ENCODE peak calls at places on chromosome 17, in nine cellular contexts. D is NCI-H510A; N is skeletal muscle cell; V is germinal center; M is activated T-cell treated with anti-CD3 and anti-CD28 coated beads, Interleukin-2, amount 50 U/mL, for 72 hours; P is left lung; F is activated naive CD8-positive, alpha-beta T cell treated with anti-CD3 and anti-CD28 coated beads, Interleukin-2, amount 50 U/mL, for 24 hours; S is CD4-positive, alpha-beta T cell; H is fibroblast of the conjunctiva. Y is an unnamed sample.

GRCh38 chr17:36623281-36623680 is 21.9 kb downstream of the MRM1 start:
- DNase-seq in D (no peak), S (no peak), H (no peak), P (no peak), M (no peak), N (no peak), F (no peak), V (no peak), Y (no peak)

GRCh38 chr17:49637050-49637449 is 40.8 kb downstream of the SPOP start:
- DNase-seq in P (no peak), M (no peak), D (no peak), H (no peak), V (no peak), N (no peak), F (no peak), S (no peak), Y (no peak)

GRCh38 chr17:57751348-57751970 is 6.4 kb upstream of the CCDC182 start:
- DNase-seq in F (no peak), H (no peak), P (no peak), D (no peak), V (no peak), S (no peak), M (no peak), N (no peak), Y (no peak)

GRCh38 chr17:6104956-6105355 is 34.8 kb downstream of the WSCD1 start:
- DNase-seq in M (no peak), V (no peak), F (no peak), S (no peak), D (no peak), H (no peak), N (no peak), P (no peak), Y (no peak)

GRCh38 chr17:15967706-15968399 is 22.9 kb downstream of the ADORA2B start:
- DNase-seq in M (no peak), N (no peak), H (no peak), P (no peak), F (no peak), D (no peak), S (no peak), V (no peak), Y (no peak)

GRCh38 chr17:31394544-31394943 is 3.1 kb downstream of the RAB11FIP4 start:
- DNase-seq in V (peak; percentile 58), H (peak; percentile 47), S (peak; percentile 25), M (peak; percentile 50), D (no peak), N (peak; percentile 38), P (peak; percentile 64), F (peak; percentile 57), Y (peak; percentile 80)

GRCh38 chr17:36696805-36697204 is 95.4 kb downstream of the MRM1 start:
- DNase-seq in V (no peak), D (no peak), M (no peak), P (no peak), S (no peak), H (no peak), F (no peak), N (no peak), Y (no peak)

GRCh38 chr17:2179615-2180295 is 123.8 kb downstream of the SMG6 start:
- DNase-seq in F (no peak), P (peak; percentile 69), H (peak; percentile 97), N (peak; percentile 99), M (no peak), V (no peak), S (no peak), D (no peak), Y (no peak)

GRCh38 chr17:19447085-19447583 is 36.1 kb downstream of the RNF112 start:
- DNase-seq in V (peak; percentile 65), P (no peak), M (peak; percentile 63), N (no peak), H (peak; percentile 66), S (peak; percentile 52), F (peak; percentile 69), D (peak; percentile 22), Y (peak; percentile 89)

GRCh38 chr17:80419255-80419654 is 4.3 kb downstream of the ENDOV start:
- DNase-seq in P (no peak), D (no peak), N (no peak), M (no peak), F (no peak), V (no peak), H (no peak), S (no peak), Y (no peak)

GRCh38 chr17:57498443-57498842 is 242.1 kb downstream of the MSI2 start:
- DNase-seq in H (no peak), D (peak; percentile 21), S (no peak), N (no peak), M (no peak), P (no peak), F (no peak), V (no peak), Y (no peak)

GRCh38 chr17:60173304-60173807 is 23.6 kb downstream of the CA4 start:
- DNase-seq in N (no peak), S (no peak), H (no peak), M (no peak), F (no peak), P (no peak), D (no peak), V (no peak), Y (no peak)

GRCh38 chr17:31413871-31414589 is 22.6 kb downstream of the RAB11FIP4 start:
- DNase-seq in S (no peak), N (peak; percentile 32), D (no peak), F (no peak), H (no peak), P (no peak), M (no peak), V (no peak), Y (no peak)

GRCh38 chr17:45241315-45242011 is 19.8 kb downstream of the FMNL1 start:
- DNase-seq in V (no peak), P (peak; percentile 80), F (no peak), N (no peak), S (no peak), M (no peak), H (no peak), D (peak; percentile 27), Y (peak; percentile 36)

GRCh38 chr17:72760368-72760767 is 332.1 kb downstream of the SLC39A11 start:
- DNase-seq in M (no peak), P (no peak), H (no peak), D (no peak), V (no peak), S (no peak), F (no peak), N (no peak), Y (no peak)

GRCh38 chr17:75720656-75721462 is at the start of gene ITGB4:
- DNase-seq in V (peak; percentile 83), M (peak; percentile 72), S (peak; percentile 46), P (peak; percentile 77), D (peak; percentile 43), H (no peak), N (no peak), F (peak; percentile 52), Y (peak; percentile 60)

GRCh38 chr17:82217530-82218204 is 5.0 kb upstream of the CCDC57 start:
- DNase-seq in P (peak; percentile 92), S (no peak), H (peak; percentile 56), F (no peak), V (no peak), M (no peak), D (no peak), N (no peak), Y (peak; percentile 63)

GRCh38 chr17:52202572-52202876 is 44.0 kb upstream of the CA10 start:
- DNase-seq in D (peak; percentile 18), S (no peak), P (no peak), V (no peak), F (no peak), M (no peak), N (no peak), H (no peak), Y (no peak)

GRCh38 chr17:18252160-18252559 is 6.4 kb downstream of the FLII start:
- DNase-seq in V (no peak), H (no peak), S (no peak), F (no peak), N (no peak), M (no peak), P (no peak), D (no peak), Y (no peak)

GRCh38 chr17:64377769-64378282 is 12.8 kb downstream of the PECAM1 start:
- DNase-seq in P (no peak), V (no peak), H (no peak), N (no peak), S (no peak), F (no peak), D (no peak), M (no peak), Y (no peak)

GRCh38 chr17:52027081-52027480 is 131.4 kb downstream of the CA10 start:
- DNase-seq in M (no peak), P (no peak), F (no peak), D (no peak), H (no peak), N (no peak), V (no peak), S (no peak), Y (peak; percentile 40)

GRCh38 chr17:40541873-40542561 is 23.3 kb downstream of the CCR7 start:
- DNase-seq in N (no peak), D (no peak), M (no peak), H (no peak), S (no peak), V (no peak), P (peak; percentile 47), F (peak; percentile 42), Y (no peak)

GRCh38 chr17:18182978-18183333 is 672 bp upstream of the ALKBH5 start:
- DNase-seq in N (peak; percentile 78), P (peak; percentile 88), M (peak; percentile 88), D (peak; percentile 57), V (peak; percentile 81), S (peak; percentile 71), H (peak; percentile 59), F (peak; percentile 92), Y (no peak)

GRCh38 chr17:48551601-48552452 is 6.9 kb upstream of the HOXB2 start:
- DNase-seq in H (no peak), V (no peak), S (no peak), M (no peak), P (no peak), D (no peak), F (no peak), N (no peak), Y (no peak)

GRCh38 chr17:66676421-66676820 is 158.5 kb upstream of the CACNG5 start:
- DNase-seq in N (no peak), M (no peak), F (no peak), D (peak; percentile 36), S (no peak), P (peak; percentile 82), H (no peak), V (no peak), Y (no peak)

GRCh38 chr17:77881545-77881944 is 77.0 kb upstream of the TNRC6C start:
- DNase-seq in H (peak; percentile 18), N (peak; percentile 69), M (peak; percentile 85), S (peak; percentile 53), V (peak; percentile 77), P (peak; percentile 89), F (peak; percentile 75), D (no peak), Y (peak; percentile 35)

GRCh38 chr17:1162116-1162855 is 17.5 kb downstream of the ABR start:
- DNase-seq in F (no peak), H (no peak), M (no peak), S (no peak), N (no peak), D (no peak), P (no peak), V (no peak), Y (no peak)

GRCh38 chr17:39674702-39675389 is 6.6 kb downstream of the PNMT start:
- DNase-seq in P (peak; percentile 57), M (no peak), F (no peak), N (no peak), S (no peak), H (no peak), D (peak; percentile 76), V (peak; percentile 42), Y (no peak)

GRCh38 chr17:81405382-81406005 is 10.2 kb downstream of the BAHCC1 start:
- DNase-seq in D (no peak), M (no peak), S (no peak), N (no peak), P (no peak), V (no peak), H (no peak), F (no peak), Y (no peak)

GRCh38 chr17:66214893-66215528 is 14.2 kb downstream of the APOH start:
- DNase-seq in F (no peak), P (no peak), D (no peak), H (no peak), S (no peak), M (no peak), N (no peak), V (no peak), Y (no peak)

GRCh38 chr17:42760652-42761581 is at the start of gene RAMP2:
- DNase-seq in N (no peak), P (no peak), V (peak; percentile 17), S (no peak), H (no peak), D (peak; percentile 47), M (peak; percentile 34), F (peak; percentile 27), Y (peak; percentile 69)